ENCODE peak calls at places on chromosomes 13 and 19, in eight cellular contexts. B is NT2/D1; F is stimulated activated CD8-positive, alpha-beta memory T cell treated with anti-CD3 and anti-CD28 coated beads, Interleukin-2, amount 100 ng/mL, for 1 hour; U is fibroblast of mammary gland; S is AG20443; Y is omental fat pad; A is GM23338; D is CD8-positive, alpha-beta memory T cell. M is an unnamed sample.

GRCh38 chr13:46665630-46666482 is 112.9 kb downstream of the LRCH1 start:
- DNase-seq in A (no peak), Y (no peak), U (no peak), B (no peak), D (no peak), S (no peak), F (no peak), M (no peak)

GRCh38 chr13:35995136-35995535 is 136.0 kb downstream of the DCLK1 start:
- DNase-seq in S (no peak), Y (no peak), A (no peak), D (no peak), U (peak), F (no peak), B (no peak), M (no peak)

GRCh38 chr19:47699360-47699917 is 13.8 kb upstream of the EHD2 start:
- DNase-seq in A (peak), Y (no peak), F (no peak), B (no peak), D (peak), U (peak), S (peak), M (no peak)

GRCh38 chr19:13255719-13256059 is 105.5 kb downstream of the IER2 start:
- DNase-seq in D (no peak), S (no peak), Y (no peak), U (no peak), A (no peak), F (no peak), B (no peak), M (no peak)

GRCh38 chr19:1087813-1088418 is 7.3 kb downstream of the POLR2E start:
- DNase-seq in B (no peak), Y (no peak), S (no peak), U (no peak), F (no peak), D (no peak), A (no peak), M (no peak)

GRCh38 chr13:46352810-46353209 is 34.2 kb downstream of the RUBCNL start:
- DNase-seq in D (no peak), F (no peak), S (no peak), B (no peak), U (no peak), A (no peak), Y (no peak), M (no peak)

GRCh38 chr19:12721656-12722565 is 1.8 kb downstream of the TNPO2 start:
- DNase-seq in U (peak), S (peak), Y (no peak), F (no peak), D (peak), B (no peak), A (peak), M (peak)

GRCh38 chr19:54456423-54457373 is 6.9 kb downstream of the LENG9 start:
- DNase-seq in U (no peak), B (no peak), A (no peak), D (no peak), S (no peak), Y (no peak), F (no peak), M (no peak)

GRCh38 chr13:36475468-36475867 is 43.2 kb downstream of the CCNA1 start:
- DNase-seq in S (no peak), B (no peak), U (peak), D (no peak), Y (no peak), F (no peak), A (peak), M (no peak)

GRCh38 chr19:42199440-42200115 is 17.9 kb downstream of the DEDD2 start:
- DNase-seq in D (no peak), A (peak), Y (no peak), F (no peak), U (no peak), S (no peak), B (no peak), M (no peak)

GRCh38 chr19:33434090-33434885 is 60.8 kb downstream of the CEBPG start:
- DNase-seq in F (no peak), A (no peak), B (no peak), S (no peak), D (no peak), Y (no peak), U (no peak), M (no peak)

GRCh38 chr13:38905861-38906260 is 84.8 kb downstream of the STOML3 start:
- DNase-seq in D (no peak), A (no peak), F (no peak), Y (no peak), B (no peak), S (no peak), U (no peak), M (no peak)

GRCh38 chr13:109381546-109382180 is 404.7 kb downstream of the IRS2 start:
- DNase-seq in F (no peak), U (peak), D (no peak), S (peak), B (no peak), A (no peak), Y (no peak), M (no peak)

GRCh38 chr13:44523176-44524017 is 52.7 kb downstream of the TSC22D1 start:
- DNase-seq in A (peak), D (no peak), U (peak), B (no peak), F (no peak), S (peak), Y (no peak), M (no peak)

GRCh38 chr13:44068737-44069136 is 189.0 kb downstream of the LACC1 start:
- DNase-seq in Y (no peak), D (no peak), F (no peak), B (no peak), U (peak), S (peak), A (peak), M (no peak)

GRCh38 chr19:14837391-14837790 is 2.4 kb upstream of the OR7A5 start:
- DNase-seq in F (no peak), B (peak), A (peak), S (no peak), D (no peak), Y (no peak), U (no peak), M (no peak)

GRCh38 chr19:2761309-2761677 is 21.5 kb upstream of the SLC39A3 start:
- DNase-seq in S (no peak), B (no peak), F (no peak), D (no peak), U (no peak), A (no peak), Y (no peak), M (no peak)

GRCh38 chr13:110661256-110661655 is 44.7 kb downstream of the CARS2 start:
- DNase-seq in A (no peak), U (no peak), Y (no peak), D (no peak), F (no peak), S (no peak), B (no peak), M (no peak)

GRCh38 chr13:52399037-52399436 is 6.9 kb downstream of the THSD1 start:
- DNase-seq in S (no peak), A (no peak), D (no peak), F (no peak), B (no peak), U (no peak), Y (no peak), M (no peak)

GRCh38 chr13:89375839-89376238 is 1704.7 kb downstream of the SLITRK5 start:
- DNase-seq in F (no peak), B (no peak), D (no peak), S (peak), U (peak), Y (no peak), A (no peak), M (no peak)

GRCh38 chr19:763869-764268 is 13.0 kb downstream of the MISP start:
- DNase-seq in Y (no peak), S (no peak), A (no peak), B (no peak), F (no peak), D (no peak), U (no peak), M (no peak)

GRCh38 chr19:8158411-8159074 is 9.2 kb upstream of the FBN3 start:
- DNase-seq in B (peak), S (peak), Y (no peak), D (no peak), A (peak), U (peak), F (peak), M (no peak)

GRCh38 chr19:3132971-3133792 is 2.7 kb upstream of the GNA15 start:
- DNase-seq in S (peak), Y (no peak), D (peak), B (no peak), F (peak), U (no peak), A (no peak), M (no peak)

GRCh38 chr13:100660761-100661160 is 13.8 kb downstream of the TMTC4 start:
- DNase-seq in D (no peak), F (no peak), S (no peak), U (no peak), Y (no peak), B (no peak), A (no peak), M (no peak)

GRCh38 chr13:43009506-43009905 is 13.9 kb upstream of the DNAJC15 start:
- DNase-seq in Y (no peak), F (no peak), U (peak), S (peak), D (no peak), B (no peak), A (no peak), M (no peak)

GRCh38 chr13:24307211-24308067 is 1.9 kb upstream of the C1QTNF9 start:
- DNase-seq in A (no peak), F (no peak), U (no peak), S (no peak), D (no peak), Y (no peak), B (no peak), M (no peak)

GRCh38 chr19:39599116-39599515 is 3.2 kb upstream of the LGALS13 start:
- DNase-seq in U (peak), S (peak), A (peak), F (no peak), D (no peak), B (peak), Y (no peak), M (no peak)

GRCh38 chr13:20387441-20387971 is 138.2 kb downstream of the CRYL1 start:
- DNase-seq in A (no peak), D (no peak), B (no peak), Y (no peak), U (peak), S (no peak), F (no peak), M (no peak)

GRCh38 chr19:32469796-32470195 is 64.2 kb downstream of the DPY19L3 start:
- DNase-seq in D (no peak), A (no peak), B (no peak), U (peak), F (no peak), S (no peak), Y (no peak), M (no peak)

M was measured in suprapubic skin.